ENCODE peak calls at places on chromosomes 7 and 10, in seven cellular contexts. One of them, this sample, is unnamed. For H3K36me3, the result is how much of the 10 kb centered on the place peaks cover.

GRCh38 chr10:124911124-124912051 is 30.5 kb upstream of the ZRANB1 start:
- DNase-seq in cardiac muscle cell: peak
- DNase-seq in body of pancreas: no peak
- DNase-seq in hepatocyte: no peak
- DNase-seq in CD8-positive, alpha-beta memory T cell: no peak
- DNase-seq in PC-9: no peak
- DNase-seq in WERI-Rb-1: no peak
- DNase-seq in this sample: no peak

GRCh38 chr10:19891429-19891828 is 75.2 kb downstream of the PLXDC2 start:
- DNase-seq in cardiac muscle cell: no peak
- DNase-seq in body of pancreas: no peak
- DNase-seq in hepatocyte: no peak
- DNase-seq in CD8-positive, alpha-beta memory T cell: no peak
- DNase-seq in PC-9: no peak
- DNase-seq in WERI-Rb-1: no peak
- DNase-seq in this sample: no peak

GRCh38 chr10:113603057-113603777 is 50.4 kb downstream of the HABP2 start:
- DNase-seq in cardiac muscle cell: no peak
- DNase-seq in body of pancreas: no peak
- DNase-seq in hepatocyte: no peak
- DNase-seq in CD8-positive, alpha-beta memory T cell: no peak
- DNase-seq in PC-9: no peak
- DNase-seq in WERI-Rb-1: no peak
- DNase-seq in this sample: no peak

GRCh38 chr10:77564781-77565589 is 72.6 kb downstream of the KCNMA1 start:
- DNase-seq in cardiac muscle cell: peak
- DNase-seq in body of pancreas: no peak
- DNase-seq in hepatocyte: no peak
- DNase-seq in CD8-positive, alpha-beta memory T cell: no peak
- DNase-seq in PC-9: peak
- DNase-seq in WERI-Rb-1: no peak
- DNase-seq in this sample: no peak

GRCh38 chr7:151716339-151716722 is 160.6 kb downstream of the PRKAG2 start:
- DNase-seq in cardiac muscle cell: no peak
- DNase-seq in body of pancreas: peak
- DNase-seq in hepatocyte: peak
- DNase-seq in CD8-positive, alpha-beta memory T cell: no peak
- DNase-seq in PC-9: no peak
- DNase-seq in WERI-Rb-1: no peak
- DNase-seq in this sample: no peak

GRCh38 chr10:77613476-77614130 is 24.0 kb downstream of the KCNMA1 start:
- DNase-seq in cardiac muscle cell: no peak
- DNase-seq in body of pancreas: no peak
- DNase-seq in hepatocyte: no peak
- DNase-seq in CD8-positive, alpha-beta memory T cell: no peak
- DNase-seq in PC-9: no peak
- DNase-seq in WERI-Rb-1: no peak
- DNase-seq in this sample: no peak

GRCh38 chr10:12835709-12836108 is 165.8 kb downstream of the CCDC3 start:
- DNase-seq in cardiac muscle cell: peak
- DNase-seq in body of pancreas: no peak
- DNase-seq in hepatocyte: no peak
- DNase-seq in CD8-positive, alpha-beta memory T cell: no peak
- DNase-seq in PC-9: no peak
- DNase-seq in WERI-Rb-1: no peak
- DNase-seq in this sample: no peak

GRCh38 chr7:50733552-50733951 is 49.1 kb downstream of the GRB10 start:
- DNase-seq in cardiac muscle cell: peak
- DNase-seq in body of pancreas: peak
- DNase-seq in hepatocyte: peak
- DNase-seq in CD8-positive, alpha-beta memory T cell: no peak
- DNase-seq in PC-9: peak
- DNase-seq in WERI-Rb-1: no peak
- DNase-seq in this sample: no peak

GRCh38 chr7:28037220-28038010 is 143.2 kb downstream of the JAZF1 start:
- DNase-seq in cardiac muscle cell: peak
- DNase-seq in body of pancreas: no peak
- DNase-seq in hepatocyte: peak
- DNase-seq in CD8-positive, alpha-beta memory T cell: no peak
- DNase-seq in PC-9: peak
- DNase-seq in WERI-Rb-1: no peak
- DNase-seq in this sample: no peak

GRCh38 chr7:21996641-21997040 is 50.9 kb upstream of the CDCA7L start:
- DNase-seq in cardiac muscle cell: no peak
- DNase-seq in body of pancreas: no peak
- DNase-seq in hepatocyte: no peak
- DNase-seq in CD8-positive, alpha-beta memory T cell: no peak
- DNase-seq in PC-9: no peak
- DNase-seq in WERI-Rb-1: no peak
- DNase-seq in this sample: no peak

GRCh38 chr10:124681626-124682552 is 62.3 kb downstream of the FAM53B start:
- DNase-seq in cardiac muscle cell: no peak
- DNase-seq in body of pancreas: no peak
- DNase-seq in hepatocyte: no peak
- DNase-seq in CD8-positive, alpha-beta memory T cell: no peak
- DNase-seq in PC-9: no peak
- DNase-seq in WERI-Rb-1: no peak
- DNase-seq in this sample: no peak

GRCh38 chr10:61460835-61461234 is 7.7 kb upstream of the TMEM26 start:
- DNase-seq in cardiac muscle cell: no peak
- DNase-seq in body of pancreas: no peak
- DNase-seq in hepatocyte: no peak
- DNase-seq in CD8-positive, alpha-beta memory T cell: no peak
- DNase-seq in PC-9: no peak
- DNase-seq in WERI-Rb-1: no peak
- DNase-seq in this sample: no peak

GRCh38 chr10:132006966-132007365 is 25.2 kb upstream of the BNIP3 start:
- DNase-seq in cardiac muscle cell: no peak
- DNase-seq in body of pancreas: no peak
- DNase-seq in hepatocyte: no peak
- DNase-seq in CD8-positive, alpha-beta memory T cell: no peak
- DNase-seq in PC-9: no peak
- DNase-seq in WERI-Rb-1: no peak
- DNase-seq in this sample: no peak

GRCh38 chr7:4607321-4607729 is 74.8 kb upstream of the FOXK1 start:
- DNase-seq in cardiac muscle cell: no peak
- DNase-seq in body of pancreas: no peak
- DNase-seq in hepatocyte: no peak
- DNase-seq in CD8-positive, alpha-beta memory T cell: no peak
- DNase-seq in PC-9: no peak
- DNase-seq in WERI-Rb-1: peak
- DNase-seq in this sample: no peak

GRCh38 chr10:5078781-5079180 is 15.4 kb upstream of the AKR1C3 start:
- DNase-seq in cardiac muscle cell: no peak
- DNase-seq in body of pancreas: peak
- DNase-seq in hepatocyte: no peak
- DNase-seq in CD8-positive, alpha-beta memory T cell: no peak
- DNase-seq in PC-9: peak
- DNase-seq in WERI-Rb-1: no peak
- DNase-seq in this sample: no peak

GRCh38 chr7:25454562-25455031 is 226.3 kb upstream of the NPVF start:
- DNase-seq in cardiac muscle cell: peak
- DNase-seq in body of pancreas: peak
- DNase-seq in hepatocyte: peak
- DNase-seq in CD8-positive, alpha-beta memory T cell: no peak
- DNase-seq in PC-9: no peak
- DNase-seq in WERI-Rb-1: no peak
- DNase-seq in this sample: no peak

GRCh38 chr7:73570977-73571376 is 7.4 kb downstream of the TBL2 start:
- DNase-seq in cardiac muscle cell: no peak
- DNase-seq in body of pancreas: no peak
- DNase-seq in hepatocyte: no peak
- DNase-seq in CD8-positive, alpha-beta memory T cell: no peak
- DNase-seq in PC-9: no peak
- DNase-seq in WERI-Rb-1: no peak
- DNase-seq in this sample: no peak

GRCh38 chr7:25098096-25099046 is 26.7 kb downstream of the CYCS start:
- DNase-seq in cardiac muscle cell: peak
- DNase-seq in body of pancreas: peak
- DNase-seq in hepatocyte: peak
- DNase-seq in CD8-positive, alpha-beta memory T cell: peak
- DNase-seq in PC-9: peak
- DNase-seq in WERI-Rb-1: peak
- DNase-seq in this sample: peak

GRCh38 chr7:155466814-155467675 is 9.1 kb downstream of the EN2 start:
- DNase-seq in cardiac muscle cell: no peak
- DNase-seq in body of pancreas: peak
- DNase-seq in hepatocyte: no peak
- DNase-seq in CD8-positive, alpha-beta memory T cell: no peak
- DNase-seq in PC-9: no peak
- DNase-seq in WERI-Rb-1: peak
- DNase-seq in this sample: no peak

GRCh38 chr10:87635498-87636312 is 24.0 kb upstream of the PAPSS2 start:
- DNase-seq in cardiac muscle cell: peak
- DNase-seq in body of pancreas: no peak
- DNase-seq in hepatocyte: peak
- DNase-seq in CD8-positive, alpha-beta memory T cell: no peak
- DNase-seq in PC-9: peak
- DNase-seq in WERI-Rb-1: no peak
- DNase-seq in this sample: no peak

GRCh38 chr7:69187824-69188335 is 410.4 kb upstream of the AUTS2 start:
- DNase-seq in cardiac muscle cell: peak
- DNase-seq in body of pancreas: no peak
- DNase-seq in hepatocyte: no peak
- DNase-seq in CD8-positive, alpha-beta memory T cell: no peak
- DNase-seq in PC-9: no peak
- DNase-seq in WERI-Rb-1: no peak
- DNase-seq in this sample: no peak
- H3K36me3 ChIP-seq in cardiac muscle cell: under half
- H3K36me3 ChIP-seq in body of pancreas: under half
- H3K36me3 ChIP-seq in hepatocyte: under half
- H3K36me3 ChIP-seq in CD8-positive, alpha-beta memory T cell: under half
- H3K36me3 ChIP-seq in PC-9: under half
- H3K36me3 ChIP-seq in WERI-Rb-1: under half
- H3K36me3 ChIP-seq in this sample: under half

GRCh38 chr10:63713191-63714144 is 192.3 kb downstream of the REEP3 start:
- DNase-seq in cardiac muscle cell: peak
- DNase-seq in body of pancreas: peak
- DNase-seq in hepatocyte: peak
- DNase-seq in CD8-positive, alpha-beta memory T cell: no peak
- DNase-seq in PC-9: no peak
- DNase-seq in WERI-Rb-1: peak
- DNase-seq in this sample: no peak
- H3K27ac ChIP-seq in cardiac muscle cell: peak
- H3K27ac ChIP-seq in body of pancreas: peak
- H3K27ac ChIP-seq in hepatocyte: peak
- H3K27ac ChIP-seq in CD8-positive, alpha-beta memory T cell: no peak
- H3K27ac ChIP-seq in PC-9: no peak
- H3K27ac ChIP-seq in WERI-Rb-1: peak
- H3K27ac ChIP-seq in this sample: no peak

GRCh38 chr7:107961399-107961798 is 41.6 kb downstream of the LAMB1 start:
- DNase-seq in cardiac muscle cell: peak
- DNase-seq in body of pancreas: peak
- DNase-seq in hepatocyte: no peak
- DNase-seq in CD8-positive, alpha-beta memory T cell: no peak
- DNase-seq in PC-9: no peak
- DNase-seq in WERI-Rb-1: no peak
- DNase-seq in this sample: no peak

GRCh38 chr7:107964510-107964909 is 38.5 kb downstream of the LAMB1 start:
- DNase-seq in cardiac muscle cell: no peak
- DNase-seq in body of pancreas: no peak
- DNase-seq in hepatocyte: no peak
- DNase-seq in CD8-positive, alpha-beta memory T cell: no peak
- DNase-seq in PC-9: no peak
- DNase-seq in WERI-Rb-1: no peak
- DNase-seq in this sample: no peak

GRCh38 chr7:107960306-107960705 is 42.7 kb downstream of the LAMB1 start:
- DNase-seq in cardiac muscle cell: no peak
- DNase-seq in body of pancreas: no peak
- DNase-seq in hepatocyte: no peak
- DNase-seq in CD8-positive, alpha-beta memory T cell: no peak
- DNase-seq in PC-9: no peak
- DNase-seq in WERI-Rb-1: no peak
- DNase-seq in this sample: no peak

GRCh38 chr7:107959527-107959898 is 43.4 kb downstream of the LAMB1 start:
- DNase-seq in cardiac muscle cell: no peak
- DNase-seq in body of pancreas: no peak
- DNase-seq in hepatocyte: no peak
- DNase-seq in CD8-positive, alpha-beta memory T cell: no peak
- DNase-seq in PC-9: no peak
- DNase-seq in WERI-Rb-1: no peak
- DNase-seq in this sample: no peak

GRCh38 chr7:107962817-107963216 is 40.1 kb downstream of the LAMB1 start:
- DNase-seq in cardiac muscle cell: no peak
- DNase-seq in body of pancreas: no peak
- DNase-seq in hepatocyte: no peak
- DNase-seq in CD8-positive, alpha-beta memory T cell: no peak
- DNase-seq in PC-9: no peak
- DNase-seq in WERI-Rb-1: no peak
- DNase-seq in this sample: no peak
- H3K36me3 ChIP-seq in cardiac muscle cell: under half
- H3K36me3 ChIP-seq in body of pancreas: under half
- H3K36me3 ChIP-seq in hepatocyte: under half
- H3K36me3 ChIP-seq in CD8-positive, alpha-beta memory T cell: under half
- H3K36me3 ChIP-seq in PC-9: under half
- H3K36me3 ChIP-seq in WERI-Rb-1: half or more
- H3K36me3 ChIP-seq in this sample: under half

GRCh38 chr7:159030490-159031134 is 114.1 kb downstream of the VIPR2 start:
- DNase-seq in cardiac muscle cell: peak
- DNase-seq in body of pancreas: peak
- DNase-seq in hepatocyte: peak
- DNase-seq in CD8-positive, alpha-beta memory T cell: no peak
- DNase-seq in PC-9: no peak
- DNase-seq in WERI-Rb-1: peak
- DNase-seq in this sample: no peak
- H3K27ac ChIP-seq in cardiac muscle cell: no peak
- H3K27ac ChIP-seq in body of pancreas: peak
- H3K27ac ChIP-seq in hepatocyte: peak
- H3K27ac ChIP-seq in CD8-positive, alpha-beta memory T cell: peak
- H3K27ac ChIP-seq in PC-9: no peak
- H3K27ac ChIP-seq in WERI-Rb-1: peak
- H3K27ac ChIP-seq in this sample: no peak

GRCh38 chr10:97759157-97759980 is 12.4 kb downstream of the SFRP5 start:
- DNase-seq in cardiac muscle cell: peak
- DNase-seq in body of pancreas: peak
- DNase-seq in hepatocyte: peak
- DNase-seq in CD8-positive, alpha-beta memory T cell: no peak
- DNase-seq in PC-9: peak
- DNase-seq in WERI-Rb-1: peak
- DNase-seq in this sample: peak
- H3K36me3 ChIP-seq in cardiac muscle cell: under half
- H3K36me3 ChIP-seq in body of pancreas: under half
- H3K36me3 ChIP-seq in hepatocyte: under half
- H3K36me3 ChIP-seq in CD8-positive, alpha-beta memory T cell: under half
- H3K36me3 ChIP-seq in PC-9: under half
- H3K36me3 ChIP-seq in WERI-Rb-1: half or more
- H3K36me3 ChIP-seq in this sample: half or more